ENCODE peak calls at places on chromosomes 16 and 17, in nine cellular contexts. I, U, W, M, V, H, G, D and N are unnamed samples.

GRCh38 chr16:87550510-87550961 is 51.8 kb upstream of the JPH3 start:
- DNase-seq in W (peak; percentile 44), M (peak; percentile 41), G (peak; percentile 51), H (no peak), V (peak; percentile 36), U (no peak), I (no peak), D (peak; percentile 69), N (no peak)

GRCh38 chr17:3798273-3799180 is 2.5 kb downstream of the ITGAE start:
- DNase-seq in H (no peak), M (no peak), G (no peak), D (no peak), V (no peak), U (no peak), W (no peak), I (no peak), N (no peak)

GRCh38 chr17:45301674-45302073 is 15.1 kb downstream of the MAP3K14 start:
- DNase-seq in W (no peak), G (no peak), I (no peak), M (no peak), D (no peak), U (no peak), V (no peak), H (no peak), N (no peak)

GRCh38 chr17:64984776-64985521 is 65.7 kb upstream of the LRRC37A3 start:
- DNase-seq in U (no peak), H (no peak), D (no peak), M (peak; percentile 29), G (no peak), V (no peak), I (peak; percentile 59), W (peak; percentile 54), N (no peak)

GRCh38 chr16:5735444-5735843 is 637.8 kb upstream of the EEF2KMT start:
- DNase-seq in G (no peak), D (no peak), H (no peak), M (no peak), I (no peak), U (no peak), V (no peak), W (no peak), N (no peak)

GRCh38 chr17:16927641-16928321 is 44.1 kb downstream of the TNFRSF13B start:
- DNase-seq in M (no peak), U (no peak), W (no peak), G (no peak), V (no peak), D (no peak), H (no peak), I (no peak), N (no peak)

GRCh38 chr17:63842173-63842539 is 329 bp downstream of the SMARCD2 start:
- DNase-seq in G (no peak), M (no peak), I (no peak), H (no peak), W (no peak), U (no peak), V (no peak), D (peak; percentile 62), N (no peak)

GRCh38 chr17:27199948-27200347 is 94.0 kb upstream of the WSB1 start:
- DNase-seq in H (no peak), V (no peak), G (no peak), M (no peak), U (no peak), I (no peak), D (no peak), W (no peak), N (no peak)

GRCh38 chr16:11139624-11140375 is 116.2 kb downstream of the SOCS1 start:
- DNase-seq in M (no peak), H (no peak), G (no peak), V (no peak), I (no peak), D (no peak), W (peak; percentile 8), U (no peak), N (no peak)

GRCh38 chr17:21375757-21376584 is at the start of gene KCNJ12:
- DNase-seq in M (peak; percentile 34), I (peak; percentile 39), V (no peak), U (no peak), G (no peak), W (no peak), D (peak; percentile 82), H (no peak), N (no peak)

GRCh38 chr17:29378495-29378894 is 11.7 kb upstream of the TAOK1 start:
- DNase-seq in V (no peak), I (no peak), G (no peak), D (no peak), M (no peak), U (no peak), W (no peak), H (no peak), N (no peak)

GRCh38 chr17:57902800-57903759 is 52.1 kb downstream of the CUEDC1 start:
- DNase-seq in D (no peak), M (peak; percentile 80), I (peak; percentile 82), G (peak; percentile 96), V (peak; percentile 99), W (no peak), U (no peak), H (peak; percentile 90), N (no peak)

GRCh38 chr17:633133-633532 is 81.5 kb downstream of the VPS53 start:
- DNase-seq in G (no peak), M (no peak), I (no peak), W (no peak), H (no peak), V (no peak), D (no peak), U (no peak), N (no peak)

GRCh38 chr16:987846-988245 is 6.3 kb downstream of the SOX8 start:
- DNase-seq in D (no peak), V (no peak), U (no peak), M (no peak), I (no peak), H (no peak), W (no peak), G (no peak), N (no peak)

DNA sequence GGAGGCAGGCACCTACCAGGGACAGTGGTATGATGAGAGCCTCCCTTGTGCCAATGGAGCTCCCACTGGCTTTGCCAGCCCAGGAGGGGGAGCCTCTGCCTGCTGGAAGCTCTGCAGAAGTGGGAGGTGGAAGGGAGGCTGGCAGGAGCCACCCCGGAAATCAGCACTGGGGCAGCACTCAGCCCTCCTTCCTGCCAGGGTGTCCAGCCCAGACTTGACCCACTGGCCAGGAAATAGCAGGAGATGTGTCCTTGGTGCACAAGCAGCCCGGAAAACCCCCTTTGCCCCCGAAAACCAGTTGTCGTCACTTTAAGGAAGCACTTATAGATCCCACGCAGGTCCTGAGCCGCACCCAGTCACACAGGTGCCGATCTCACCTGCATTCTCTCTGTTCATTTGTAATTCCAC is 49.3 kb upstream of the CACNG4 start:
- DNase-seq in D (peak; percentile 31), M (peak; percentile 62), I (peak; percentile 23), G (peak; percentile 83), H (no peak), V (peak; percentile 64), U (no peak), W (no peak), N (no peak)
- TF ChIP-seq CTCF in D (peak; percentile 41), M (peak; percentile 47), I (no peak), G (peak; percentile 64), H (no peak), V (peak; percentile 47), U (peak; percentile 59), W (no peak), N (no peak)

GRCh38 chr17:9108166-9108565 is 86.9 kb downstream of the NTN1 start:
- DNase-seq in D (no peak), M (no peak), I (no peak), G (no peak), U (no peak), W (no peak), H (no peak), V (no peak), N (no peak)

GRCh38 chr17:9105068-9105868 is 84.0 kb downstream of the NTN1 start:
- DNase-seq in M (no peak), V (no peak), W (no peak), G (no peak), H (no peak), I (no peak), U (no peak), D (no peak), N (no peak)

GRCh38 chr17:9101356-9101755 is 80.0 kb downstream of the NTN1 start:
- DNase-seq in H (no peak), G (no peak), D (no peak), I (no peak), V (no peak), M (no peak), U (no peak), W (no peak), N (no peak)

GRCh38 chr17:9107527-9107926 is 86.2 kb downstream of the NTN1 start:
- DNase-seq in D (no peak), W (no peak), U (no peak), I (no peak), M (no peak), G (no peak), H (no peak), V (no peak), N (no peak)

GRCh38 chr17:9104370-9105041 is 83.2 kb downstream of the NTN1 start:
- DNase-seq in H (peak; percentile 58), I (no peak), D (no peak), G (no peak), W (no peak), V (no peak), U (no peak), M (no peak), N (no peak)
- TF ChIP-seq CTCF in H (peak; percentile 59), I (no peak), D (no peak), G (no peak), W (no peak), V (no peak), U (no peak), M (no peak), N (no peak)

GRCh38 chr16:78984887-78985464 is 615.6 kb downstream of the MAF start:
- DNase-seq in W (no peak), M (no peak), G (no peak), D (no peak), U (no peak), V (no peak), H (no peak), I (peak; percentile 53), N (no peak)

GRCh38 chr16:78990309-78990701 is 610.2 kb downstream of the MAF start:
- DNase-seq in G (no peak), V (no peak), W (no peak), D (no peak), M (no peak), H (no peak), U (no peak), I (no peak), N (no peak)

GRCh38 chr16:78985736-78986605 is 614.6 kb downstream of the MAF start:
- DNase-seq in V (no peak), I (no peak), D (no peak), G (peak; percentile 29), W (no peak), M (no peak), U (no peak), H (no peak), N (no peak)

GRCh38 chr16:78987676-78988075 is 612.9 kb downstream of the MAF start:
- DNase-seq in W (no peak), H (no peak), V (no peak), M (no peak), U (no peak), I (no peak), D (no peak), G (peak; percentile 60), N (no peak)

GRCh38 chr16:78988361-78988992 is 612.1 kb downstream of the MAF start:
- DNase-seq in V (peak; percentile 6), W (no peak), U (no peak), I (no peak), H (no peak), M (no peak), D (peak; percentile 63), G (no peak), N (no peak)
- TF ChIP-seq CTCF in V (no peak), W (no peak), U (no peak), I (no peak), H (no peak), M (no peak), D (peak; percentile 42), G (no peak), N (no peak)

GRCh38 chr17:13460646-13461045 is 141.1 kb downstream of the HS3ST3A1 start:
- DNase-seq in D (no peak), W (no peak), G (no peak), U (no peak), H (no peak), M (no peak), V (no peak), I (no peak), N (no peak)
- TF ChIP-seq CTCF in D (no peak), W (no peak), G (no peak), U (no peak), H (no peak), M (no peak), V (no peak), I (no peak), N (no peak)